ENCODE peak calls at places on chromosomes 2 and 18, in five cellular contexts. L is A549, I is Calu3, B is iPS-NIHi11, T is KBM-7. S is an unnamed sample.

GRCh38 chr2:208265371-208265806 is 666 bp upstream of the PIKFYVE start:
- DNase-seq in T (no peak), I (no peak), L (peak; percentile 15), B (peak; percentile 19), S (peak; percentile 57)

GRCh38 chr18:74789078-74789477 is 191.4 kb downstream of the ZNF407 start:
- DNase-seq in B (no peak), L (no peak), I (no peak), T (no peak), S (no peak)

GRCh38 chr2:240688563-240688919 is 3.1 kb upstream of the AQP12A start:
- DNase-seq in B (no peak), L (no peak), I (no peak), T (no peak), S (no peak)

GRCh38 chr2:88844960-88845359 is 153.5 kb downstream of the RPIA start:
- DNase-seq in I (no peak), T (no peak), B (no peak), L (no peak), S (no peak)

GRCh38 chr2:165224941-165225340 is 14.3 kb upstream of the SCN2A start:
- DNase-seq in T (no peak), L (no peak), B (no peak), I (no peak), S (no peak)

GRCh38 chr18:44579028-44579692 is 101.5 kb upstream of the SETBP1 start:
- DNase-seq in I (no peak), L (peak; percentile 6), T (peak; percentile 3), B (peak; percentile 58), S (peak; percentile 72)

GRCh38 chr2:104702451-104702850 is 151.5 kb upstream of the POU3F3 start:
- DNase-seq in T (no peak), I (no peak), B (no peak), L (no peak), S (peak; percentile 41)

GRCh38 chr2:23092831-23093230 is 292.1 kb upstream of the KLHL29 start:
- DNase-seq in I (no peak), T (peak; percentile 26), L (no peak), B (peak; percentile 74), S (peak; percentile 55)

GRCh38 chr18:41767960-41768359 is 187.1 kb upstream of the PIK3C3 start:
- DNase-seq in T (no peak), B (peak; percentile 9), L (no peak), I (no peak), S (peak; percentile 63)

GRCh38 chr2:209687261-209687660 is 84.4 kb upstream of the UNC80 start:
- DNase-seq in L (no peak), I (no peak), B (no peak), T (no peak), S (no peak)

GRCh38 chr2:174392706-174393105 is 2.8 kb upstream of the SCRN3 start:
- DNase-seq in I (no peak), B (no peak), T (no peak), L (no peak), S (no peak)

GRCh38 chr2:8491296-8492048 is 190.4 kb upstream of the ID2 start:
- DNase-seq in T (peak; percentile 66), B (no peak), I (no peak), L (no peak), S (no peak)

GRCh38 chr2:202007015-202008011 is 26.3 kb upstream of the FZD7 start:
- DNase-seq in I (no peak), B (no peak), T (no peak), L (no peak), S (no peak)

GRCh38 chr2:144519934-144520717 is at the start of gene ZEB2:
- DNase-seq in I (peak; percentile 8), B (peak; percentile 29), L (peak; percentile 22), T (peak; percentile 95), S (peak; percentile 83)

GRCh38 chr18:6975084-6975483 is 142.5 kb downstream of the LAMA1 start:
- DNase-seq in B (no peak), L (no peak), I (no peak), T (no peak), S (peak; percentile 50)

GRCh38 chr2:2286592-2286991 is 44.5 kb downstream of the MYT1L start:
- DNase-seq in T (no peak), I (no peak), L (no peak), B (no peak), S (no peak)

GRCh38 chr2:235095569-235095968 is 143.8 kb downstream of the SH3BP4 start:
- DNase-seq in T (no peak), I (no peak), L (no peak), B (no peak), S (no peak)

GRCh38 chr18:476368-476767 is 24.1 kb downstream of the COLEC12 start:
- DNase-seq in I (no peak), T (no peak), B (no peak), L (no peak), S (no peak)

GRCh38 chr2:110869472-110870446 is 137.4 kb downstream of the ACOXL start:
- DNase-seq in L (no peak), T (no peak), I (peak; percentile 68), B (peak; percentile 41), S (peak; percentile 42)

GRCh38 chr2:173077506-173078177 is 2.0 kb downstream of the MAP3K20 start:
- DNase-seq in L (no peak), I (no peak), T (no peak), B (no peak), S (no peak)

GRCh38 chr18:73724908-73725307 is 422.7 kb downstream of the FBXO15 start:
- DNase-seq in I (no peak), T (no peak), B (no peak), L (no peak), S (no peak)

GRCh38 chr2:237978058-237978712 is 11.4 kb downstream of the UBE2F start:
- DNase-seq in L (no peak), T (no peak), I (no peak), B (no peak), S (no peak)

GRCh38 chr18:23752796-23753195 is 63.5 kb downstream of the LAMA3 start:
- DNase-seq in T (no peak), B (no peak), L (no peak), I (no peak), S (no peak)

GRCh38 chr2:7780345-7780744 is 863.1 kb downstream of the RNF144A start:
- DNase-seq in B (no peak), I (no peak), T (no peak), L (no peak), S (no peak)

GRCh38 chr2:75608684-75609333 is 37.8 kb upstream of the MRPL19 start:
- DNase-seq in T (peak; percentile 64), I (peak; percentile 69), L (peak; percentile 78), B (peak; percentile 94), S (peak; percentile 73)

GRCh38 chr2:170996316-170996715 is 67.3 kb downstream of the GORASP2 start:
- DNase-seq in L (no peak), I (no peak), B (no peak), T (no peak), S (no peak)

GRCh38 chr2:171210864-171211431 is 50.3 kb upstream of the TLK1 start:
- DNase-seq in I (no peak), B (no peak), L (no peak), T (peak; percentile 80), S (peak; percentile 57)

GRCh38 chr2:215537621-215538020 is 101.8 kb upstream of the FN1 start:
- DNase-seq in B (no peak), L (no peak), T (no peak), I (no peak), S (peak; percentile 27)

S was measured in mesendoderm.